ENCODE peak calls at places on chromosomes 3 and 15, in six cellular contexts. S, G, J, L, I and N are unnamed samples.
A peak's percentile ranks its signal among the peaks of the same experiment; 100 is the strongest.

GRCh38 chr3:153379516-153379915 is 217.5 kb downstream of the RAP2B start:
- DNase-seq in J (no peak), L (no peak), S (no peak), G (no peak), I (peak; percentile 48), N (no peak)

GRCh38 chr15:100686021-100686724 is 83.8 kb downstream of the ASB7 start:
- DNase-seq in J (no peak), L (no peak), I (peak; percentile 81), S (no peak), G (peak; percentile 9), N (no peak)

GRCh38 chr15:90201150-90201943 is at the start of gene SEMA4B:
- DNase-seq in J (peak; percentile 92), G (peak; percentile 95), S (no peak), I (peak; percentile 92), L (peak; percentile 49), N (no peak)

GRCh38 chr15:74200871-74201419 is 1.6 kb downstream of the STRA6 start:
- DNase-seq in S (peak; percentile 74), I (peak; percentile 45), L (no peak), J (no peak), G (no peak), N (no peak)

GRCh38 chr3:117252208-117252607 is 542.6 kb downstream of the TUSC7 start:
- DNase-seq in J (no peak), I (peak; percentile 9), G (no peak), S (no peak), L (peak; percentile 12), N (no peak)

GRCh38 chr3:27119639-27120038 is 249.5 kb downstream of the NEK10 start:
- DNase-seq in L (no peak), S (no peak), J (no peak), G (no peak), I (no peak), N (no peak)

GRCh38 chr3:12351145-12351544 is 62.3 kb downstream of the PPARG start:
- DNase-seq in G (no peak), J (no peak), L (peak; percentile 8), I (no peak), S (no peak), N (peak; percentile 35)

GRCh38 chr15:26831951-26832350 is 34.9 kb upstream of the GABRA5 start:
- DNase-seq in L (no peak), I (no peak), J (no peak), G (no peak), S (no peak), N (no peak)

GRCh38 chr3:184523825-184524615 is 37.6 kb upstream of the EPHB3 start:
- DNase-seq in I (peak; percentile 81), L (peak; percentile 82), J (no peak), S (no peak), G (no peak), N (peak; percentile 59)

GRCh38 chr3:146589899-146590508 is 15.1 kb downstream of the PLSCR5 start:
- DNase-seq in L (peak; percentile 65), G (peak; percentile 9), J (peak; percentile 37), I (peak; percentile 46), S (no peak), N (peak; percentile 27)